ENCODE peak calls at places on chromosomes 7 and 10, in seven cellular contexts. One of them, this sample, is unnamed.
A peak's percentile ranks its signal among the peaks of the same experiment; 100 is the strongest.

GRCh38 chr7:82699773-82700186 is 256.2 kb upstream of the CACNA2D1 start:
- DNase-seq in gastrocnemius medialis: no peak
- DNase-seq in body of pancreas: no peak
- DNase-seq in transverse colon: peak; percentile 55
- DNase-seq in suprapubic skin: no peak
- DNase-seq in heart left ventricle: no peak
- DNase-seq in esophagus squamous epithelium: no peak
- DNase-seq in this sample: no peak

GRCh38 chr10:47369251-47369894 is 14.7 kb downstream of the ZNF488 start:
- DNase-seq in gastrocnemius medialis: no peak
- DNase-seq in body of pancreas: no peak
- DNase-seq in transverse colon: no peak
- DNase-seq in suprapubic skin: peak; percentile 70
- DNase-seq in heart left ventricle: peak; percentile 10
- DNase-seq in esophagus squamous epithelium: no peak
- DNase-seq in this sample: no peak

GRCh38 chr7:73978681-73979563 is 49.1 kb upstream of the ELN start:
- DNase-seq in gastrocnemius medialis: peak; percentile 34
- DNase-seq in body of pancreas: peak; percentile 83
- DNase-seq in transverse colon: peak; percentile 93
- DNase-seq in suprapubic skin: no peak
- DNase-seq in heart left ventricle: peak; percentile 38
- DNase-seq in esophagus squamous epithelium: no peak
- DNase-seq in this sample: no peak

GRCh38 chr7:43004076-43004475 is 71.9 kb downstream of the MRPL32 start:
- DNase-seq in gastrocnemius medialis: no peak
- DNase-seq in body of pancreas: no peak
- DNase-seq in transverse colon: no peak
- DNase-seq in suprapubic skin: no peak
- DNase-seq in heart left ventricle: no peak
- DNase-seq in esophagus squamous epithelium: no peak
- DNase-seq in this sample: no peak

GRCh38 chr10:133032231-133032630 is 55.5 kb upstream of the ADGRA1 start:
- DNase-seq in gastrocnemius medialis: no peak
- DNase-seq in body of pancreas: no peak
- DNase-seq in transverse colon: no peak
- DNase-seq in suprapubic skin: no peak
- DNase-seq in heart left ventricle: no peak
- DNase-seq in esophagus squamous epithelium: no peak
- DNase-seq in this sample: no peak

GRCh38 chr10:97713351-97713827 is at the start of gene MARVELD1:
- DNase-seq in gastrocnemius medialis: peak; percentile 53
- DNase-seq in body of pancreas: peak; percentile 43
- DNase-seq in transverse colon: peak; percentile 70
- DNase-seq in suprapubic skin: peak; percentile 85
- DNase-seq in heart left ventricle: peak; percentile 84
- DNase-seq in esophagus squamous epithelium: no peak
- DNase-seq in this sample: peak; percentile 48

GRCh38 chr7:88167223-88167622 is 52.6 kb downstream of the SRI start:
- DNase-seq in gastrocnemius medialis: no peak
- DNase-seq in body of pancreas: no peak
- DNase-seq in transverse colon: no peak
- DNase-seq in suprapubic skin: no peak
- DNase-seq in heart left ventricle: no peak
- DNase-seq in esophagus squamous epithelium: no peak
- DNase-seq in this sample: no peak

GRCh38 chr7:66306243-66306642 is 101.1 kb downstream of the TPST1 start:
- DNase-seq in gastrocnemius medialis: no peak
- DNase-seq in body of pancreas: peak; percentile 47
- DNase-seq in transverse colon: no peak
- DNase-seq in suprapubic skin: no peak
- DNase-seq in heart left ventricle: no peak
- DNase-seq in esophagus squamous epithelium: no peak
- DNase-seq in this sample: no peak

GRCh38 chr10:69801094-69801433 is 642 bp upstream of the COL13A1 start:
- DNase-seq in gastrocnemius medialis: peak; percentile 35
- DNase-seq in body of pancreas: peak; percentile 57
- DNase-seq in transverse colon: peak; percentile 55
- DNase-seq in suprapubic skin: no peak
- DNase-seq in heart left ventricle: peak; percentile 50
- DNase-seq in esophagus squamous epithelium: no peak
- DNase-seq in this sample: no peak

GRCh38 chr10:56973766-56974165 is 612.7 kb upstream of the ZWINT start:
- DNase-seq in gastrocnemius medialis: no peak
- DNase-seq in body of pancreas: no peak
- DNase-seq in transverse colon: no peak
- DNase-seq in suprapubic skin: no peak
- DNase-seq in heart left ventricle: no peak
- DNase-seq in esophagus squamous epithelium: no peak
- DNase-seq in this sample: no peak

DNA sequence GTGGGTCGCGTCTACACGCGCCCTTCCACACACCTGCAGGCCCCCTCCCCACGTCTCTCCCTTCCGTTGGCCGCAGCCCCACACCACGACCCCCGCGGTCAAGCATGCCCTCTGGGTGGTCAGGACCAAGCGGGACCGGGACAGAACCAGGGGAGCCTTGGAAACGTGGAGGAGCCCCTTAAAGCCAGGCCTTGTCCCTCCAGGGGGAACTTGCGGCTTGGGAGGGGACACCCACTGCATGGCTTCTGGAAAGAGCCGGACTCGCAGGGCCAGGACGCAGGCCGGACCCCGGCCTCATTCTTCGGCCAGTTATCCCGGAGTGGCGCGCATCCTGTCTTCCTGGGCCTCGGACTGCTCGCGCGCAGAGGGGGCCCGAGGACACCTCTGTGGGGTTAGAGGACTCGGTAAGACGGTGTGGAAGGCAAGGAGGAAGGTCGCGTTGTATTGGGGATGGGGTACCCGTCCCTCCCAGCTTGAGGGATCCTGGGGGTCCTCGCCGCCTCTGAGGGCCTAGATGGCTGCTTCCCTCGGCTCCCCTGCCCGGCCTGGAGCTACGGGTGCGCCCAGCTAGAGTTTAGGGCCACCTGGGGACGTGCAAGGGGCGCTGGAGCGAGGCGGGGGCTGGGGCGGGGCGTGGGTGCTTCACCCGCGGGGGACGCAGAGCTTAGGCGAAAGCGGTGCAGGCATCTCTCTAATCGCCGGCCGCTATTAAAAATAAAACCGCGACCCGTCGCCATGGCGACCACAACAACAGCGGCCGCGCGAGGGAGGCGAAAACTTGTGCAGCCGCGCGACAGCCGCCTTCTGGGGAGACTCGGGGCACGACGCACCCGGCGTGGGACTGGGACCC is 1.8 kb upstream of the PDGFA start:
- DNase-seq in gastrocnemius medialis: no peak
- DNase-seq in body of pancreas: peak; percentile 75
- DNase-seq in transverse colon: peak; percentile 55
- DNase-seq in suprapubic skin: no peak
- DNase-seq in heart left ventricle: peak; percentile 88
- DNase-seq in esophagus squamous epithelium: no peak
- DNase-seq in this sample: no peak
- H3K4me3 ChIP-seq in gastrocnemius medialis: peak overlapping the region; percentile 63
- H3K4me3 ChIP-seq in body of pancreas: no peak overlapping the region
- H3K4me3 ChIP-seq in transverse colon: peak overlapping the region; percentile 23
- H3K4me3 ChIP-seq in suprapubic skin: peak overlapping the region; percentile 51
- H3K4me3 ChIP-seq in heart left ventricle: peak overlapping the region; percentile 58
- H3K4me3 ChIP-seq in esophagus squamous epithelium: no peak overlapping the region
- H3K4me3 ChIP-seq in this sample: peak overlapping the region; percentile 77

GRCh38 chr7:4128161-4128560 is 553.9 kb upstream of the FOXK1 start:
- DNase-seq in gastrocnemius medialis: no peak
- DNase-seq in body of pancreas: no peak
- DNase-seq in transverse colon: no peak
- DNase-seq in suprapubic skin: no peak
- DNase-seq in heart left ventricle: no peak
- DNase-seq in esophagus squamous epithelium: no peak
- DNase-seq in this sample: no peak

GRCh38 chr7:4129481-4130122 is 552.5 kb upstream of the FOXK1 start:
- DNase-seq in gastrocnemius medialis: no peak
- DNase-seq in body of pancreas: peak; percentile 47
- DNase-seq in transverse colon: no peak
- DNase-seq in suprapubic skin: no peak
- DNase-seq in heart left ventricle: no peak
- DNase-seq in esophagus squamous epithelium: no peak
- DNase-seq in this sample: no peak

GRCh38 chr7:4119848-4120247 is 562.2 kb upstream of the FOXK1 start:
- DNase-seq in gastrocnemius medialis: no peak
- DNase-seq in body of pancreas: no peak
- DNase-seq in transverse colon: no peak
- DNase-seq in suprapubic skin: no peak
- DNase-seq in heart left ventricle: no peak
- DNase-seq in esophagus squamous epithelium: no peak
- DNase-seq in this sample: no peak

GRCh38 chr7:4123823-4124222 is 558.3 kb upstream of the FOXK1 start:
- DNase-seq in gastrocnemius medialis: no peak
- DNase-seq in body of pancreas: no peak
- DNase-seq in transverse colon: no peak
- DNase-seq in suprapubic skin: no peak
- DNase-seq in heart left ventricle: no peak
- DNase-seq in esophagus squamous epithelium: no peak
- DNase-seq in this sample: no peak

DNA sequence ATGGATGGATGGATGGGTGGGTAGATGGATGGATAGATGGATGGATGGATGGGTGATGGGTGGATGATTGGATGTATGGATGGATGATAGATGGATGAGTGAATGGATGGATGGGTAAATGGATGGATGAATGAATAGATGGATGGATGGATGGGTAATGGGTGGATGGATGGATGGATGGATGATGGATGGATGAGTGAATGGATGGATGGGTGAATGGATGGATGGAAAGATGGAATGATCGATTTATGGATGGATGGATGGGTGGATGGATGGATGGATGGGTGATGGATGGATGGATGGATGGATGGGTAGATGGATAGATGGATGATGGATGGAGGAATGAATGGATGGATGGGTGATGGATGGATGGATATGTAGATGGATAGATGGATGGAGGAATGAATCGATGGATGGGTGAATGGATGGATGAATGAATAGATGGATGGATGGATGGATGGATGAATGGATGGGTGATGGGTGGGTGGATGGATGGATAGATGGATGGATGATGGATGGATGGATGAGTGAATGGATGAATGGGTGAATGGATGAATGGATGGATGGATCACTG is 557.1 kb upstream of the FOXK1 start:
- DNase-seq in gastrocnemius medialis: no peak
- DNase-seq in body of pancreas: no peak
- DNase-seq in transverse colon: no peak
- DNase-seq in suprapubic skin: no peak
- DNase-seq in heart left ventricle: no peak
- DNase-seq in esophagus squamous epithelium: no peak
- DNase-seq in this sample: no peak
- H3K27ac ChIP-seq in gastrocnemius medialis: no peak overlapping the region
- H3K27ac ChIP-seq in body of pancreas: no peak overlapping the region
- H3K27ac ChIP-seq in transverse colon: no peak overlapping the region
- H3K27ac ChIP-seq in suprapubic skin: no peak overlapping the region
- H3K27ac ChIP-seq in heart left ventricle: no peak overlapping the region
- H3K27ac ChIP-seq in esophagus squamous epithelium: no peak overlapping the region
- H3K27ac ChIP-seq in this sample: no peak overlapping the region

DNA sequence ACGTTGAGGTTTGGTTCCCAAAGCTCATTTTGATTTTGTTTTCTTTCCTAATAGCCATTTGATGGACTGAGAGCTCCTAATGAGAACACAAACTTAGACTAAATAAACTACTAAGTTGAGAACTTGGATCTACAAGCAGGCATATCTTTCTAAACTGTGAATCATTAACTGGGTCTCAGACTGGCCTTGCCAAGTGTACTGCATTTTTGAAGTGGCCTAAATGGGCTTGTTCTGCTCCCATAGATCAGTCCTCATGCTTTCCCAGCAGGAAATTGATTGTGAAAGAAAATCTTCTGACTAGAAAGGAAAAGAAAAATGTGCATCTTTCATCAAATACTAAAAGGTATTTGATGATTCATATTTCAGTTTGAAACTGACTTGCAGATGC is 46.7 kb upstream of the RBM33 start:
- DNase-seq in gastrocnemius medialis: no peak
- DNase-seq in body of pancreas: peak; percentile 46
- DNase-seq in transverse colon: no peak
- DNase-seq in suprapubic skin: no peak
- DNase-seq in heart left ventricle: no peak
- DNase-seq in esophagus squamous epithelium: no peak
- DNase-seq in this sample: no peak
- TF ChIP-seq CTCF in gastrocnemius medialis: no peak
- TF ChIP-seq CTCF in body of pancreas: no peak
- TF ChIP-seq CTCF in transverse colon: no peak
- TF ChIP-seq CTCF in suprapubic skin: no peak
- TF ChIP-seq CTCF in heart left ventricle: no peak
- TF ChIP-seq CTCF in esophagus squamous epithelium: no peak
- TF ChIP-seq CTCF in this sample: no peak

GRCh38 chr7:27088002-27088931 is 7.5 kb downstream of the HOXA1 start:
- DNase-seq in gastrocnemius medialis: no peak
- DNase-seq in body of pancreas: no peak
- DNase-seq in transverse colon: no peak
- DNase-seq in suprapubic skin: no peak
- DNase-seq in heart left ventricle: no peak
- DNase-seq in esophagus squamous epithelium: no peak
- DNase-seq in this sample: no peak
- H3K4me3 ChIP-seq in gastrocnemius medialis: no peak overlapping the region
- H3K4me3 ChIP-seq in body of pancreas: no peak overlapping the region
- H3K4me3 ChIP-seq in transverse colon: no peak overlapping the region
- H3K4me3 ChIP-seq in suprapubic skin: peak overlapping the region; percentile 28
- H3K4me3 ChIP-seq in heart left ventricle: no peak overlapping the region
- H3K4me3 ChIP-seq in esophagus squamous epithelium: no peak overlapping the region
- H3K4me3 ChIP-seq in this sample: peak overlapping the region; percentile 50

GRCh38 chr10:51369903-51370302 is 295.6 kb downstream of the PRKG1 start:
- DNase-seq in gastrocnemius medialis: no peak
- DNase-seq in body of pancreas: no peak
- DNase-seq in transverse colon: no peak
- DNase-seq in suprapubic skin: no peak
- DNase-seq in heart left ventricle: no peak
- DNase-seq in esophagus squamous epithelium: no peak
- DNase-seq in this sample: no peak

GRCh38 chr10:51367120-51367519 is 292.8 kb downstream of the PRKG1 start:
- DNase-seq in gastrocnemius medialis: no peak
- DNase-seq in body of pancreas: no peak
- DNase-seq in transverse colon: no peak
- DNase-seq in suprapubic skin: no peak
- DNase-seq in heart left ventricle: no peak
- DNase-seq in esophagus squamous epithelium: no peak
- DNase-seq in this sample: no peak

GRCh38 chr10:51368943-51369342 is 294.7 kb downstream of the PRKG1 start:
- DNase-seq in gastrocnemius medialis: no peak
- DNase-seq in body of pancreas: peak; percentile 21
- DNase-seq in transverse colon: no peak
- DNase-seq in suprapubic skin: no peak
- DNase-seq in heart left ventricle: no peak
- DNase-seq in esophagus squamous epithelium: no peak
- DNase-seq in this sample: no peak

GRCh38 chr10:51363415-51363814 is 289.1 kb downstream of the PRKG1 start:
- DNase-seq in gastrocnemius medialis: no peak
- DNase-seq in body of pancreas: no peak
- DNase-seq in transverse colon: no peak
- DNase-seq in suprapubic skin: no peak
- DNase-seq in heart left ventricle: no peak
- DNase-seq in esophagus squamous epithelium: no peak
- DNase-seq in this sample: no peak

GRCh38 chr10:51366044-51366443 is 291.8 kb downstream of the PRKG1 start:
- DNase-seq in gastrocnemius medialis: no peak
- DNase-seq in body of pancreas: no peak
- DNase-seq in transverse colon: no peak
- DNase-seq in suprapubic skin: no peak
- DNase-seq in heart left ventricle: peak; percentile 43
- DNase-seq in esophagus squamous epithelium: no peak
- DNase-seq in this sample: no peak
- H3K27ac ChIP-seq in gastrocnemius medialis: no peak overlapping the region
- H3K27ac ChIP-seq in body of pancreas: no peak overlapping the region
- H3K27ac ChIP-seq in transverse colon: no peak overlapping the region
- H3K27ac ChIP-seq in suprapubic skin: no peak overlapping the region
- H3K27ac ChIP-seq in heart left ventricle: peak overlapping the region; percentile 15
- H3K27ac ChIP-seq in esophagus squamous epithelium: no peak overlapping the region
- H3K27ac ChIP-seq in this sample: peak overlapping the region; percentile 47